ENCODE peak calls at places on chromosome 21, in five cellular contexts. X is left ventricle myocardium inferior, L is endothelial cell, Y is mesenteric fat pad, E is fibroblast of lung. H is an unnamed sample.

GRCh38 chr21:43300496-43301423 is 126.2 kb downstream of the SIK1 start:
- DNase-seq in Y (no peak), X (peak; percentile 63), L (no peak), E (no peak), H (no peak)

GRCh38 chr21:21730524-21730923 is 732.3 kb downstream of the NCAM2 start:
- DNase-seq in X (no peak), L (no peak), Y (no peak), E (peak; percentile 16), H (no peak)

GRCh38 chr21:26445440-26445839 is 127.6 kb downstream of the CYYR1 start:
- DNase-seq in Y (no peak), L (no peak), E (peak; percentile 90), X (no peak), H (no peak)

GRCh38 chr21:35556536-35556935 is 503.8 kb downstream of the SETD4 start:
- DNase-seq in Y (no peak), E (no peak), X (no peak), L (no peak), H (no peak)

GRCh38 chr21:39319251-39319756 is 5.9 kb upstream of the BRWD1 start:
- DNase-seq in X (peak; percentile 49), L (no peak), Y (no peak), E (no peak), H (no peak)

GRCh38 chr21:42431196-42431595 is 27.5 kb downstream of the UBASH3A start:
- DNase-seq in E (no peak), L (no peak), X (no peak), Y (peak; percentile 78), H (no peak)

GRCh38 chr21:36839123-36839522 is 127.3 kb downstream of the HLCS start:
- DNase-seq in E (peak; percentile 70), X (no peak), L (no peak), Y (no peak), H (no peak)

GRCh38 chr21:46634966-46635323 is 529 bp upstream of the PRMT2 start:
- DNase-seq in X (no peak), Y (no peak), L (no peak), E (peak; percentile 87), H (peak; percentile 79)

GRCh38 chr21:36784942-36785341 is 86.0 kb downstream of the SIM2 start:
- DNase-seq in Y (no peak), X (peak; percentile 71), L (no peak), E (no peak), H (no peak)

GRCh38 chr21:26583737-26584136 is 10.7 kb upstream of the CYYR1 start:
- DNase-seq in E (no peak), Y (no peak), X (no peak), L (no peak), H (no peak)

GRCh38 chr21:39003982-39004775 is 179.1 kb downstream of the PSMG1 start:
- DNase-seq in L (no peak), X (no peak), Y (no peak), E (peak; percentile 39), H (no peak)

GRCh38 chr21:34882719-34883131 is 166.4 kb downstream of the RUNX1 start:
- DNase-seq in Y (no peak), X (no peak), L (no peak), E (no peak), H (no peak)

GRCh38 chr21:25872271-25872670 is 137.5 kb downstream of the GABPA start:
- DNase-seq in L (no peak), Y (no peak), X (no peak), E (no peak), H (no peak)

GRCh38 chr21:36835383-36835795 is 131.1 kb downstream of the HLCS start:
- DNase-seq in L (no peak), E (no peak), Y (no peak), X (peak; percentile 48), H (no peak)

GRCh38 chr21:21045538-21045937 is 47.3 kb downstream of the NCAM2 start:
- DNase-seq in E (peak; percentile 23), Y (no peak), L (no peak), X (no peak), H (no peak)

GRCh38 chr21:37675202-37675801 is 241.0 kb downstream of the KCNJ6 start:
- DNase-seq in X (peak; percentile 60), Y (no peak), E (peak; percentile 21), L (peak; percentile 77), H (peak; percentile 88)

GRCh38 chr21:46557469-46557868 is 47.4 kb downstream of the S100B start:
- DNase-seq in E (no peak), L (no peak), X (no peak), Y (no peak), H (no peak)

GRCh38 chr21:45291613-45292398 is 4.1 kb upstream of the POFUT2 start:
- DNase-seq in Y (peak; percentile 89), E (no peak), L (no peak), X (no peak), H (no peak)

GRCh38 chr21:44572959-44573583 is 458 bp upstream of the KRTAP10-4 start:
- DNase-seq in X (no peak), Y (no peak), E (peak; percentile 12), L (no peak), H (no peak)

GRCh38 chr21:41660748-41661147 is 106.1 kb downstream of the RIPK4 start:
- DNase-seq in Y (peak; percentile 41), X (no peak), E (no peak), L (no peak), H (no peak)

GRCh38 chr21:16269497-16269896 is 539.7 kb downstream of the USP25 start:
- DNase-seq in X (no peak), E (no peak), L (no peak), Y (no peak), H (no peak)

GRCh38 chr21:44985441-44986401 is 45.9 kb downstream of the SLX9 start:
- DNase-seq in L (no peak), X (peak; percentile 12), Y (no peak), E (no peak), H (no peak)

GRCh38 chr21:41815652-41816582 is 49.1 kb upstream of the RIPK4 start:
- DNase-seq in L (no peak), E (no peak), Y (peak; percentile 59), X (no peak), H (no peak)

GRCh38 chr21:36948686-36949085 is 17.8 kb downstream of the HLCS start:
- DNase-seq in E (no peak), Y (no peak), X (no peak), L (no peak), H (no peak)

GRCh38 chr21:41207401-41208388 is 39.7 kb downstream of the BACE2 start:
- DNase-seq in L (no peak), X (peak; percentile 78), E (peak; percentile 83), Y (no peak), H (peak; percentile 28)

GRCh38 chr21:38834725-38835124 is 29.0 kb downstream of the ETS2 start:
- DNase-seq in L (no peak), E (no peak), Y (no peak), X (no peak), H (no peak)

GRCh38 chr21:34743831-34744230 is 75.0 kb downstream of the CLIC6 start:
- DNase-seq in E (peak; percentile 84), L (no peak), Y (no peak), X (no peak), H (no peak)

GRCh38 chr21:44467859-44468195 is 12.5 kb downstream of the LRRC3 start:
- DNase-seq in Y (peak; percentile 87), X (no peak), L (no peak), E (no peak), H (no peak)

H was measured in retina.